ENCODE peak calls at places on chromosomes 2 and 18, in six cellular contexts. J, G, N, Z, I and H are unnamed samples.

GRCh38 chr2:168530980-168531379 is 74.9 kb downstream of the CERS6 start:
- DNase-seq in J (no peak), G (no peak), N (no peak), Z (no peak), I (no peak), H (no peak)

GRCh38 chr2:101125799-101126198 is 25.4 kb downstream of the TBC1D8 start:
- DNase-seq in J (no peak), G (no peak), N (no peak), Z (no peak), I (no peak), H (no peak)

GRCh38 chr2:108034843-108035242 is 48.5 kb downstream of the SLC5A7 start:
- DNase-seq in J (no peak), G (no peak), N (no peak), Z (no peak), I (no peak), H (no peak)

GRCh38 chr2:19611491-19612332 is 253.3 kb upstream of the OSR1 start:
- DNase-seq in J (no peak), G (no peak), N (no peak), Z (peak), I (no peak), H (no peak)

GRCh38 chr2:36358317-36358659 is 2.7 kb downstream of the CRIM1 start:
- DNase-seq in J (no peak), G (no peak), N (no peak), Z (no peak), I (no peak), H (no peak)

GRCh38 chr18:58766164-58766563 is 94.9 kb downstream of the MALT1 start:
- DNase-seq in J (no peak), G (no peak), N (no peak), Z (no peak), I (no peak), H (no peak)

GRCh38 chr2:236168110-236169067 is at the start of gene GBX2:
- DNase-seq in J (no peak), G (no peak), N (no peak), Z (no peak), I (no peak), H (peak)

GRCh38 chr2:228545041-228545440 is 363.6 kb upstream of the SPHKAP start:
- DNase-seq in J (no peak), G (no peak), N (no peak), Z (no peak), I (no peak), H (no peak)

GRCh38 chr2:10331702-10332401 is 29.1 kb downstream of the HPCAL1 start:
- DNase-seq in J (no peak), G (no peak), N (no peak), Z (peak), I (no peak), H (no peak)

GRCh38 chr18:11494093-11494492 is 115.3 kb upstream of the SLC35G4 start:
- DNase-seq in J (no peak), G (no peak), N (no peak), Z (no peak), I (no peak), H (peak)

GRCh38 chr2:4588606-4589005 is 885.2 kb downstream of the DCDC2C start:
- DNase-seq in J (no peak), G (no peak), N (no peak), Z (no peak), I (no peak), H (no peak)